ENCODE peak calls at places on chromosomes 2 and 18, in five cellular contexts. X is H9, Q is mesendoderm, M is trophoblast cell, H is neuronal stem cell. C is an unnamed sample.
A peak's percentile ranks its signal among the peaks of the same experiment; 100 is the strongest.

GRCh38 chr2:217994776-217995274 is 8.0 kb downstream of the TNS1 start:
- DNase-seq in X (no peak), Q (peak; percentile 73), M (peak; percentile 39), H (no peak), C (peak; percentile 90)

GRCh38 chr18:42425025-42425424 is 470.0 kb downstream of the PIK3C3 start:
- DNase-seq in X (no peak), Q (peak; percentile 47), M (no peak), H (no peak), C (no peak)

GRCh38 chr2:232997749-232998665 is 15.0 kb downstream of the NGEF start:
- DNase-seq in X (no peak), Q (no peak), M (no peak), H (no peak), C (no peak)

GRCh38 chr2:126934803-126935202 is 36.1 kb downstream of the TEX51 start:
- DNase-seq in X (no peak), Q (no peak), M (no peak), H (no peak), C (no peak)

GRCh38 chr2:8520791-8521344 is 161.0 kb upstream of the ID2 start:
- DNase-seq in X (no peak), Q (no peak), M (peak; percentile 21), H (no peak), C (no peak)

GRCh38 chr2:1742680-1743395 is 1.5 kb downstream of the PXDN start:
- DNase-seq in X (peak; percentile 76), Q (peak; percentile 91), M (peak; percentile 93), H (peak; percentile 65), C (peak; percentile 90)

GRCh38 chr2:10721344-10722251 is at the start of gene ATP6V1C2:
- DNase-seq in X (peak; percentile 67), Q (peak; percentile 30), M (peak; percentile 61), H (peak; percentile 64), C (no peak)

GRCh38 chr2:181394741-181395437 is 62.3 kb upstream of the ITGA4 start:
- DNase-seq in X (no peak), Q (no peak), M (no peak), H (no peak), C (no peak)

GRCh38 chr18:76491436-76491800 is 3.6 kb downstream of the ZNF516 start:
- DNase-seq in X (peak; percentile 85), Q (peak; percentile 69), M (no peak), H (peak; percentile 59), C (peak; percentile 68)

GRCh38 chr2:191569025-191569424 is 108.9 kb upstream of the NABP1 start:
- DNase-seq in X (peak; percentile 42), Q (peak; percentile 67), M (no peak), H (no peak), C (no peak)

GRCh38 chr2:71451695-71452094 is 1.7 kb upstream of the DYSF start:
- DNase-seq in X (no peak), Q (no peak), M (peak; percentile 13), H (no peak), C (no peak)

DNA sequence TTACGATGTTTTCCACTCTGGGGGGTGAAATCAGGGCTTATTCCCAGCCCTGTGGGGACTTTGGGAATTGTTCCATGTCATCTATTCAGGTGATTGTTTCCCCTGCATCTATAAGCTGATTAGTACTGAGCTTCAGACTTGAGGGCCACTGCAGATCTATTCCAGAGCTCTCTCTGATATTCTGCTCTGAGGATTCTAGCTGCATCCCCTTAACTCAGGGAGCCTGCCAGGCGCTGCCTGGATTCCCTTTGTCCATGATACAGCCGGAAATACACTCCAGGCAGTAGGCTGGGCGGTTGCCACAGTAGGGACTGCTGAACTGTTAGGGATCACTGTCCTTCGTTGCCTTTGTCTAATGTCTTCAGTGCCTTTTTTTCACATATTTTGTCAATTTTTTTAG is 31.3 kb downstream of the PTRHD1 start:
- DNase-seq in X (no peak), Q (no peak), M (no peak), H (no peak), C (no peak)
- H4K8ac ChIP-seq in X (no peak overlapping the region), Q (no peak overlapping the region), M (no peak overlapping the region), H (no peak overlapping the region), C (no peak overlapping the region)

GRCh38 chr2:38090928-38091327 is 15.0 kb upstream of the CYP1B1 start:
- DNase-seq in X (no peak), Q (no peak), M (no peak), H (no peak), C (no peak)

GRCh38 chr2:38095079-38095478 is 19.1 kb upstream of the CYP1B1 start:
- DNase-seq in X (no peak), Q (no peak), M (no peak), H (no peak), C (no peak)

GRCh38 chr2:38091757-38092156 is 15.8 kb upstream of the CYP1B1 start:
- DNase-seq in X (no peak), Q (no peak), M (no peak), H (no peak), C (no peak)

GRCh38 chr2:38093503-38093902 is 17.6 kb upstream of the CYP1B1 start:
- DNase-seq in X (no peak), Q (peak; percentile 32), M (no peak), H (no peak), C (no peak)

GRCh38 chr2:38092196-38092902 is 16.4 kb upstream of the CYP1B1 start:
- DNase-seq in X (no peak), Q (peak; percentile 43), M (peak; percentile 36), H (no peak), C (peak; percentile 80)
- H4K8ac ChIP-seq in X (no peak overlapping the region), Q (no peak overlapping the region), M (no peak overlapping the region), H (no peak overlapping the region), C (peak overlapping the region; percentile 76)

GRCh38 chr2:237663517-237663916 is 36.1 kb downstream of the LRRFIP1 start:
- DNase-seq in X (no peak), Q (peak; percentile 38), M (peak; percentile 60), H (no peak), C (no peak)
- H4K8ac ChIP-seq in X (no peak overlapping the region), Q (no peak overlapping the region), M (no peak overlapping the region), H (no peak overlapping the region), C (peak overlapping the region; percentile 47)

GRCh38 chr2:26492749-26493515 is 15.0 kb upstream of the OTOF start:
- DNase-seq in X (no peak), Q (no peak), M (no peak), H (no peak), C (no peak)
- H4K8ac ChIP-seq in X (no peak overlapping the region), Q (no peak overlapping the region), M (no peak overlapping the region), H (no peak overlapping the region), C (no peak overlapping the region)

DNA sequence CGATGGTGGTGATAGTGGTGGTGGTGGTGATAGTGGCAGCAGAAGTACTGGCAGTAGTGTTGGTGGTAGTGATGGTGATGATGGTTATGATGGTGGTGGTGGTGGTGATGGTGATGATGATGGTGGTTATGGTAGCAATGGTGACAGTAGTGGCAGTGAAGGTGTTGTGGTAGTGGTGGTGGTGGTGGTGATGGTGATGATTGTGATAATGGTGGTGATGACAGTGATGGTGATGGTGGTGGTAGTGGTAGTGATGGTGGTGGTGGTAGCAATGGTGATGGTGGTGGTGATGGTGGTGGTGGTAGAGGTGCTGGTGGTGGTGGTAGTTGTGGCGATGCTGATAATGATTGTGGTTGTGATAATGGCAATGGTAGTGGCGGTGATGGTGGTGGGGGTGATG is 126.5 kb downstream of the AFF3 start:
- DNase-seq in X (no peak), Q (no peak), M (no peak), H (no peak), C (no peak)
- H4K8ac ChIP-seq in X (peak overlapping the region; percentile 25), Q (no peak overlapping the region), M (no peak overlapping the region), H (no peak overlapping the region), C (peak overlapping the region; percentile 88)

GRCh38 chr2:219229375-219230200 is at the start of the genes ANKZF1 and ATG9A:
- DNase-seq in X (peak; percentile 100), Q (peak; percentile 100), M (peak; percentile 100), H (peak; percentile 98), C (peak; percentile 98)
- H4K8ac ChIP-seq in X (no peak within 1 kb of the TSS), Q (no peak within 1 kb of the TSS), M (peak within 1 kb of the TSS; percentile 94), H (no peak within 1 kb of the TSS), C (peak within 1 kb of the TSS; percentile 38)

GRCh38 chr18:62523631-62524442 is 1.0 kb downstream of the ZCCHC2 start:
- DNase-seq in X (peak; percentile 49), Q (peak; percentile 77), M (peak; percentile 79), H (no peak), C (peak; percentile 52)
- H4K8ac ChIP-seq in X (no peak overlapping the region), Q (no peak overlapping the region), M (peak overlapping the region; percentile 7), H (no peak overlapping the region), C (no peak overlapping the region)

DNA sequence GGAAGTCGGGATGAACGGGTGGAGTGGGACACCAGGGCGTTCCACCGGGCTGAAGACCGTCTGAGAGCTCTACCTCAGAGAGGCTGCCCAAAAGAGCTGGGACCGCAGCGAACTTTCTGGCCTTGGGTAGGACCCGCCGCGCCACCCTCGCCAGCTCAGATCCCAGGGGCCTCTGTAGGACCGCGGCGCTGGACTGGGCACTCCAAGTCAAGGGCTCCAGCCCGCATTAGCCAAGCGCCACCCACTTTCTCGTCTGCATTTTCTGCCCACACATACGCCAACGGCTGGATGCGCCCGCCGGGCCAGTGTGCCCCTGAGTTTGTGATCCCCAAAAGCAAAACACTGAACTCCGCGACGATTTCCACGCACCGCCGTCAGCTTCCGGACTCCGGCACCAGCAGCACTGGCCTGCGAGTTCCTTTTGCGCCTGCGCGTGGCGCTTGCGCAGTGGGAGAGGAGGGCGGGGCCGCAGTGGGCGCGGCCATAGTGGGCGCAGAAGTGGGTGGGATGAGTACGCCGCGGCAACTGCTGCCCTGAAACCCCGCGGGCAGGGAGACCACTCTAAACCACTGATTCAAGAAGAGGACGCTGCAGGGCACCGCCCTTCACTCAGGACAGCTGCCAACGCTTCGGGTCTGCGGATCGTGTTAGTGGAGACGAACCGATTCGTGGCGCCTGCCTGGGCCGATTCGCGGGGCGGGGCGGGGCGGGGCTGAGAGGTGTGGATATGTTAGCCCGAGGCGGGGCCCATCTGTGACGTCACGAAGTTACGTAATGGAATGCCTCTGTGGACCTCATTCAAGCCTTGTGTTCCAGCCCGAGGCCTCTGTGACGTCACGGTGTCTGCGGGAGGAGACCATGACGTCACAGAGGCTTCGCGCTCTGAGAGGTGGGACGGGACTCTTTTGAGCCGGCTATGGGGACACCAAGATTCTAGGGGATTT is 10.5 kb downstream of the OSR1 start:
- DNase-seq in X (peak; percentile 89), Q (peak; percentile 94), M (peak; percentile 99), H (peak; percentile 94), C (peak; percentile 98)
- H4K8ac ChIP-seq in X (no peak overlapping the region), Q (peak overlapping the region; percentile 77), M (peak overlapping the region; percentile 99), H (no peak overlapping the region), C (peak overlapping the region; percentile 96)

C was measured in IMR-90.